ENCODE peak calls at places on chromosome 22, in six cellular contexts. P is astrocyte; T is GM04504; J is pancreas; U is naive thymus-derived CD8-positive, alpha-beta T cell; E is head of caudate nucleus. A is an unnamed sample.

GRCh38 chr22:36286096-36286957 is 33.4 kb downstream of the APOL1 start:
- DNase-seq in E (peak), U (peak), P (peak), T (peak), J (peak), A (peak)

GRCh38 chr22:20015971-20016733 is 471 bp downstream of the ARVCF start:
- DNase-seq in U (peak), J (no peak), P (no peak), T (no peak), E (no peak), A (no peak)

GRCh38 chr22:39208013-39208680 is 36.6 kb downstream of the PDGFB start:
- DNase-seq in U (no peak), T (no peak), P (no peak), J (peak), E (no peak), A (no peak)

GRCh38 chr22:37088108-37088605 is 21.4 kb downstream of the TMPRSS6 start:
- DNase-seq in T (no peak), U (no peak), P (no peak), J (no peak), E (no peak), A (peak)

GRCh38 chr22:49885881-49886280 is 32.2 kb downstream of the ZBED4 start:
- DNase-seq in E (no peak), T (no peak), U (no peak), P (no peak), J (no peak), A (no peak)

GRCh38 chr22:42437488-42438292 is 5.5 kb upstream of the NFAM1 start:
- DNase-seq in E (peak), T (peak), J (peak), U (peak), P (no peak), A (peak)

GRCh38 chr22:46057762-46058420 is 80.9 kb upstream of the WNT7B start:
- DNase-seq in J (no peak), T (no peak), U (peak), E (peak), P (peak), A (no peak)

GRCh38 chr22:34113381-34113780 is 193.1 kb upstream of the LARGE1 start:
- DNase-seq in E (no peak), J (no peak), P (no peak), U (no peak), T (no peak), A (no peak)

GRCh38 chr22:20571531-20572007 is 64.2 kb downstream of the MED15 start:
- DNase-seq in P (no peak), E (peak), T (no peak), U (peak), J (no peak), A (no peak)